ENCODE peak calls at places on chromosomes 11 and 22, in four cellular contexts. O is dorsolateral prefrontal cortex, H is psoas muscle, P is thoracic aorta. X is an unnamed sample. For H3K27me3, the result is how much of the 10 kb centered on the place peaks cover.

GRCh38 chr11:63020671-63021255 is 5.1 kb upstream of the SLC22A8 start:
- DNase-seq in P (no peak), O (no peak), H (no peak), X (no peak)

GRCh38 chr11:71385091-71385490 is 63.1 kb downstream of the DHCR7 start:
- DNase-seq in O (peak), P (no peak), H (no peak), X (no peak)

GRCh38 chr11:77560605-77561004 is 29.1 kb upstream of the AQP11 start:
- DNase-seq in O (no peak), P (no peak), H (no peak), X (no peak)

GRCh38 chr11:76634934-76635333 is 35.6 kb downstream of the LRRC32 start:
- DNase-seq in O (no peak), P (no peak), H (no peak), X (no peak)

GRCh38 chr11:72704028-72704782 is 30.0 kb upstream of the PDE2A start:
- DNase-seq in O (no peak), P (no peak), H (no peak), X (no peak)

GRCh38 chr11:61082931-61083531 is 19.3 kb upstream of the CD5 start:
- DNase-seq in P (no peak), H (no peak), O (no peak), X (no peak)

GRCh38 chr11:123246749-123247497 is 51.9 kb upstream of the CLMP start:
- DNase-seq in P (peak), H (peak), O (peak), X (peak)

GRCh38 chr11:128588086-128588485 is 728 bp upstream of the ETS1 start:
- DNase-seq in O (no peak), P (no peak), H (no peak), X (no peak)

GRCh38 chr11:120203626-120204025 is 7.2 kb upstream of the OAF start:
- DNase-seq in O (no peak), P (no peak), H (no peak), X (no peak)

GRCh38 chr11:624705-625635 is at the start of gene CDHR5:
- DNase-seq in O (no peak), H (no peak), P (no peak), X (no peak)

GRCh38 chr11:86784247-86784681 is 16.1 kb upstream of the PRSS23 start:
- DNase-seq in O (no peak), P (no peak), H (no peak), X (no peak)

GRCh38 chr11:6431861-6432260 is 8.9 kb downstream of the HPX start:
- DNase-seq in H (no peak), P (no peak), O (no peak), X (peak)

GRCh38 chr11:26805001-26805400 is 83.1 kb upstream of the SLC5A12 start:
- DNase-seq in H (no peak), O (no peak), P (no peak), X (no peak)

GRCh38 chr11:102831128-102831708 is 12.2 kb downstream of the MMP3 start:
- DNase-seq in H (peak), P (no peak), O (no peak), X (no peak)

GRCh38 chr22:34055525-34056200 is 135.4 kb upstream of the LARGE1 start:
- DNase-seq in H (no peak), O (no peak), P (no peak), X (no peak)

GRCh38 chr11:59857444-59858434 is 8.5 kb downstream of the TCN1 start:
- DNase-seq in H (no peak), P (no peak), O (no peak), X (no peak)

GRCh38 chr22:23536821-23537345 is 43.2 kb downstream of the IGLL1 start:
- DNase-seq in O (no peak), H (no peak), P (no peak), X (no peak)

GRCh38 chr22:29716814-29717213 is 3.0 kb upstream of the CABP7 start:
- DNase-seq in O (peak), P (no peak), H (peak), X (peak)

GRCh38 chr11:27701262-27702105 is 1.2 kb upstream of the BDNF start:
- DNase-seq in H (peak), P (no peak), O (peak), X (no peak)

GRCh38 chr11:70899616-70900015 is 352.8 kb downstream of the SHANK2 start:
- DNase-seq in P (no peak), H (no peak), O (no peak), X (no peak)

GRCh38 chr11:79794057-79794456 is 353.2 kb upstream of the TENM4 start:
- DNase-seq in O (no peak), H (no peak), P (no peak), X (no peak)

GRCh38 chr11:3121931-3122774 is 43.0 kb downstream of the OSBPL5 start:
- DNase-seq in H (no peak), P (no peak), O (peak), X (no peak)

GRCh38 chr11:72072348-72072747 is 8.0 kb downstream of the NUMA1 start:
- DNase-seq in O (no peak), H (no peak), P (no peak), X (peak)

GRCh38 chr11:33325456-33325855 is 68.3 kb downstream of the HIPK3 start:
- DNase-seq in P (no peak), O (no peak), H (no peak), X (no peak)

GRCh38 chr11:96097844-96098421 is 174.0 kb upstream of the MTMR2 start:
- DNase-seq in O (no peak), P (no peak), H (no peak), X (no peak)

GRCh38 chr11:46120361-46120710 is 918 bp downstream of the PHF21A start:
- DNase-seq in P (no peak), O (no peak), H (peak), X (no peak)

GRCh38 chr11:8096575-8096974 is 15.6 kb downstream of the TUB start:
- DNase-seq in H (no peak), O (no peak), P (no peak), X (no peak)

GRCh38 chr11:79942071-79942470 is 501.2 kb upstream of the TENM4 start:
- DNase-seq in H (no peak), O (no peak), P (no peak), X (no peak)

GRCh38 chr11:116707250-116707649 is 65.5 kb downstream of the BUD13 start:
- DNase-seq in O (no peak), H (no peak), P (no peak), X (no peak)

GRCh38 chr11:25225078-25225477 is 728.2 kb downstream of the LUZP2 start:
- DNase-seq in H (no peak), O (no peak), P (no peak), X (no peak)

GRCh38 chr11:99148352-99148751 is 127.6 kb downstream of the CNTN5 start:
- DNase-seq in H (no peak), P (no peak), O (no peak), X (no peak)

GRCh38 chr11:369336-370018 is at the start of gene B4GALNT4:
- DNase-seq in P (no peak), O (no peak), H (peak), X (no peak)

GRCh38 chr11:15969701-15970329 is 386.5 kb downstream of the SOX6 start:
- DNase-seq in H (no peak), O (no peak), P (no peak), X (no peak)

GRCh38 chr11:10646005-10646404 is 47.5 kb downstream of the IRAG1 start:
- DNase-seq in H (no peak), O (no peak), P (no peak), X (no peak)

GRCh38 chr11:105641433-105641832 is 31.6 kb downstream of the GRIA4 start:
- DNase-seq in O (no peak), H (no peak), P (no peak), X (no peak)

GRCh38 chr11:86620796-86621575 is 51.4 kb downstream of the ME3 start:
- DNase-seq in H (peak), O (no peak), P (no peak), X (no peak)

GRCh38 chr22:37276771-37277170 is 5.5 kb upstream of the CYTH4 start:
- DNase-seq in H (no peak), O (no peak), P (no peak), X (no peak)

GRCh38 chr22:37280718-37281117 is 1.6 kb upstream of the CYTH4 start:
- DNase-seq in O (no peak), P (no peak), H (no peak), X (no peak)

GRCh38 chr22:37275622-37276021 is 6.7 kb upstream of the CYTH4 start:
- DNase-seq in H (no peak), P (no peak), O (no peak), X (no peak)

GRCh38 chr22:37279469-37279868 is 2.8 kb upstream of the CYTH4 start:
- DNase-seq in O (no peak), H (no peak), P (no peak), X (peak)

GRCh38 chr22:37278261-37278660 is 4.0 kb upstream of the CYTH4 start:
- DNase-seq in P (no peak), O (no peak), H (no peak), X (no peak)
- TF ChIP-seq CTCF in P (no peak), O (no peak), H (no peak), X (no peak)

GRCh38 chr22:19721486-19722172 is 1.7 kb upstream of the GP1BB start:
- DNase-seq in H (no peak), O (no peak), P (no peak), X (no peak)
- H3K27me3 ChIP-seq in H (under half), O (under half), P (under half), X (half or more)

GRCh38 chr11:64971421-64972233 is at the start of gene MAJIN:
- DNase-seq in H (peak), O (no peak), P (peak), X (peak)
- H3K4me3 ChIP-seq in H (peak), O (peak), P (peak), X (peak)

GRCh38 chr22:46031066-46031465 is 54.1 kb upstream of the WNT7B start:
- DNase-seq in P (no peak), H (no peak), O (peak), X (no peak)

GRCh38 chr22:46033256-46034200 is 56.6 kb upstream of the WNT7B start:
- DNase-seq in O (no peak), P (no peak), H (no peak), X (no peak)

GRCh38 chr22:46030241-46030880 is 53.4 kb upstream of the WNT7B start:
- DNase-seq in O (peak), P (no peak), H (no peak), X (no peak)

GRCh38 chr22:46031561-46031960 is 54.6 kb upstream of the WNT7B start:
- DNase-seq in P (no peak), H (no peak), O (no peak), X (no peak)

GRCh38 chr22:46031965-46032851 is 55.2 kb upstream of the WNT7B start:
- DNase-seq in H (no peak), P (no peak), O (peak), X (no peak)
- TF ChIP-seq CTCF in H (no peak), P (no peak), O (no peak), X (no peak)

GRCh38 chr22:49887074-49887471 is 31.2 kb downstream of the ALG12 start:
- DNase-seq in O (no peak), P (no peak), H (no peak), X (no peak)
- H3K27me3 ChIP-seq in O (under half), P (under half), H (under half), X (under half)

DNA sequence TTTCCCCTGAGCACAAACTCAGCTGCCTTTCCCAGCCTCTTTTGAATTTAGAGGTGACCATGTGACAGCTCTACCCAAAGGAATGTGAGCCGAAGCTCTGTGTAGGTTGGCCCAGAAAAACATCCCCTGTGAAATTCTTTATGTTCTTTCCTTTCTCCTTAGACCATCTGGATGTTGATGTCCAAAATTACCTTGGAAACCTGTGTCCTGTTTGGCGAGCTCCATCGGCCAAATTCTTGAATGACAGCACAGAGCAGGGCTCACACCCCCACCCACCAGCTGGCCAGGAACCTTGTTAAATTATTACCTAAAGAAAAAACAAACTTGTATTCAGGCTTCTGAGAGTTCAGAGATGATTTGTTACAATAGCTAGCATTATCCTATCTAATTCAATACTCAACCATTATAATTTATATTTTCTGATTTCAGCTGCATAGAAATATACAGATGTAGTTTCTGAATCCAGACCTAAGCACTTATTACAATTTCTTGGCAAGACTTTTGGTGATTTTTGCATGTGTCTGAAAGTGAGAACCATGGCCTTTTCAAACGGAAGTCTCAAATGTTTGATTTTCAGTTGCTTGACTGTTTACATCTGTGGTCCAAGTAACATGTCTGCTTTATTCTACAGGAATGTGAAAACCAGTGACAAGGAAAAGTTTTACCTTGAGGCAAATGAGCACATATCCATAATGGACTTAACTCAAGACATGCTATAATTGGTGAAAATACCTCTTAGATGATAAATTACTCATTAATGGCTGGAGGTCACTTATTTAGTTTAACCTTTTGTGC is 554.2 kb downstream of the NTM start:
- DNase-seq in P (no peak), O (no peak), H (no peak), X (peak)
- H3K4me3 ChIP-seq in P (no peak), O (no peak), H (no peak), X (no peak)

GRCh38 chr22:39130892-39131855 is 21.3 kb downstream of the CBX7 start:
- DNase-seq in H (no peak), O (no peak), P (no peak), X (no peak)
- TF ChIP-seq CTCF in H (no peak), O (no peak), P (no peak), X (no peak)

GRCh38 chr11:18704698-18705097 is 6.1 kb downstream of the TMEM86A start:
- DNase-seq in H (no peak), O (no peak), P (no peak), X (no peak)
- H3K27me3 ChIP-seq in H (under half), O (under half), P (under half), X (under half)

GRCh38 chr11:64843971-64844329 is 503 bp downstream of the CDC42BPG start:
- DNase-seq in H (no peak), P (no peak), O (no peak), X (no peak)

GRCh38 chr11:64842851-64843841 is 1.3 kb downstream of the CDC42BPG start:
- DNase-seq in P (no peak), O (no peak), H (no peak), X (no peak)

GRCh38 chr11:64846998-64847666 is 2.7 kb upstream of the CDC42BPG start:
- DNase-seq in O (peak), P (peak), H (peak), X (no peak)

GRCh38 chr11:64844330-64845124 is at the start of gene CDC42BPG:
- DNase-seq in H (no peak), P (no peak), O (no peak), X (no peak)

DNA sequence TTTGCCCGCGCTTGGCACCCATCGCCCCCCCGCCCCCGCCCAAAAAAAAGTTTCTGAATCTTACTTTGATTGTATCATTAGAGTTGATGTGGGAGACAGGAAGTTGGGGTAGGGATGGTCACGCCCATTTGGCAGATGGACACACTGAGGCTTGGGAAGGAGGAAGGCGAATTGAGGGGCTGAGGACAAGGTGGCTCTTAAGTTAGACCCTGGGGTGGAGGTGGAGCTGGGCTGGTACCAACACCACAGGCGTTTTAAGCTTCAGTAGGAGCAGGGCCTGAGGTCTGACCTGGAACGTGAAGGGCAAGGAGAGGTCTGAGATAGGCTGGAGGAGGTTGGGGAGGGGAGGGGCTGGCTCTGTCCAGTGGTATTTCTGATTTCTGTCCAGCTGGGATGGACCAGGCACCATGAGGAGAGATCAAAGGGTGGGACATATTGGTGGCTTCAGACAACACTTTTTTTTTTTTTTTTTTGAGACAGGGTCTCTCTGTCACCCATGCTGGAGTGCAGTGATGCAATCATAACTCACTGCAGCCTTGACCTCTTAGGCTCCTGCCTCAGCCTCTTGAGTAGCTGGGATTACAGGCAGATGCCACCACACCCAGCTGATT is 777 bp upstream of the CDC42BPG start:
- DNase-seq in H (no peak), O (no peak), P (no peak), X (no peak)
- H3K4me3 ChIP-seq in H (peak), O (no peak), P (peak), X (peak)

DNA sequence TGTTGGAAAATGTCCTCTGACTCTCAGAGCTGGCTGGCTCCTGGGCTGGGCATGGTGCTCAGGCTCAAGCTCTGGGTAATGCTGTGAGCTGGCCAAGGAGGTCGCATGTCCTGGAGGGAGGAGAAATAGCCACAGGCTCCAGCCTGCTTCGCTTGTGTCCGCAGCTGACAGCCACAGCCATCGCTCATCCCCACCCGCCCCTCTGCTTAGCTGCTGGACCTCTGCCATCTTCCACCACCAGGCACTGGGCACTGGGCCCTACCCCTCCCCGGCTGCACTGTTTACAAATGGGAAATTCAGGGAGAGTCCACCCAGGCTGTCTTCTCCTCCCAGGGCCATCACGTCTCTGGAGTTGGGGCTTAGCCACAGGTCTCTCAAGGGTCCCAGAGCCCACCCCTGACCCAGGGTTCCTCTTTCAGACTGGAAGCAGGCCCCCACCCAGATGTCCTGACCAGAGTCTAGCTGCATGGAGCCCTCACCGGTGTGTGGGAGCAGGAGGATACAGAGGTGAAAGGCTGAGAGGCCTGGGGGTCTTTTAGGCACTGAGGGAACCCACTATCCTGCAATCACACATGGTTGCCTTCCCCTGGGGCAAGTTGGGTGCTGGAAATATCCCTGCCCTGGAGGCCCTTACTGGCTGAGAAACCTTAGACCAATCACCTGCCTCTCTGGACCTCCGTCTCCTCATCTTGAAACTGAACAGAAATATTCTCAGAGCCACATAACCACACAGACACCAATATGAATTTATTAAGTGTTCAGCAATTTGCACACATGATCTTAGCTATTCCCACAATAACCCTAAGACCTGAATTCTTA is 62.7 kb downstream of the CD82 start:
- DNase-seq in H (peak), O (peak), P (no peak), X (no peak)
- TF ChIP-seq CTCF in H (no peak), O (no peak), P (peak), X (no peak)